ENCODE peak calls at places on chromosomes 16 and 17, in six cellular contexts. H is GM12891, Q is H1, V is SK-N-SH, M is K562, B is GM12878. O is an unnamed sample.

GRCh38 chr17:67435122-67435521 is 58.0 kb downstream of the PITPNC1 start:
- DNase-seq in Q (no peak), M (no peak), H (no peak), V (no peak), B (no peak), O (no peak)

GRCh38 chr17:11031787-11032186 is 193.9 kb upstream of the PIRT start:
- DNase-seq in H (no peak), V (no peak), M (peak), B (no peak), Q (peak), O (no peak)

GRCh38 chr17:18009609-18010420 is 29.2 kb downstream of the ATPAF2 start:
- DNase-seq in M (no peak), B (no peak), V (peak), Q (no peak), H (no peak), O (no peak)

GRCh38 chr17:9875441-9875840 is 29.6 kb downstream of the RCVRN start:
- DNase-seq in B (no peak), Q (peak), V (no peak), H (no peak), M (no peak), O (no peak)

GRCh38 chr16:81461756-81462155 is 17.1 kb downstream of the CMIP start:
- DNase-seq in H (no peak), V (no peak), Q (no peak), M (no peak), B (no peak), O (no peak)

GRCh38 chr17:75561927-75562603 is 25.5 kb upstream of the MYO15B start:
- DNase-seq in H (no peak), B (no peak), V (no peak), Q (no peak), M (no peak), O (no peak)

GRCh38 chr16:71456801-71457200 is 5.2 kb downstream of the ZNF23 start:
- DNase-seq in B (no peak), Q (no peak), V (no peak), H (no peak), M (no peak), O (no peak)

GRCh38 chr17:34862384-34862783 is 98.9 kb downstream of the CCT6B start:
- DNase-seq in M (no peak), B (no peak), V (no peak), H (no peak), Q (no peak), O (no peak)

GRCh38 chr16:82108774-82109173 is 61.2 kb downstream of the MPHOSPH6 start:
- DNase-seq in B (no peak), V (no peak), Q (no peak), H (no peak), M (no peak), O (no peak)

GRCh38 chr17:27268394-27269085 is 25.4 kb upstream of the WSB1 start:
- DNase-seq in H (no peak), V (no peak), Q (no peak), M (no peak), B (no peak), O (no peak)

GRCh38 chr17:7235693-7236665 is 1.7 kb upstream of the DVL2 start:
- DNase-seq in V (no peak), B (no peak), H (no peak), M (peak), Q (no peak), O (no peak)

GRCh38 chr17:16287563-16288027 is 65.7 kb downstream of the CENPV start:
- DNase-seq in M (peak), Q (no peak), B (peak), H (no peak), V (no peak), O (no peak)

GRCh38 chr17:691423-691822 is 23.2 kb downstream of the VPS53 start:
- DNase-seq in Q (no peak), H (no peak), V (no peak), M (no peak), B (no peak), O (no peak)

GRCh38 chr17:690346-690745 is 24.3 kb downstream of the VPS53 start:
- DNase-seq in M (no peak), H (no peak), V (no peak), Q (no peak), B (no peak), O (no peak)

GRCh38 chr17:689556-690247 is 24.9 kb downstream of the VPS53 start:
- DNase-seq in B (no peak), Q (no peak), V (no peak), M (no peak), H (no peak), O (no peak)

GRCh38 chr17:685006-685405 is 29.6 kb downstream of the VPS53 start:
- DNase-seq in Q (no peak), M (no peak), B (no peak), V (no peak), H (no peak), O (no peak)

GRCh38 chr17:688100-688989 is 26.3 kb downstream of the VPS53 start:
- DNase-seq in H (no peak), Q (no peak), V (no peak), B (no peak), M (peak), O (no peak)
- TF ChIP-seq POLR2AphosphoS5 in H (no peak), Q (no peak), V (no peak), B (no peak), M (no peak), O (no peak)

GRCh38 chr17:41446806-41447205 is 6.0 kb upstream of the KRT38 start:
- DNase-seq in B (no peak), M (no peak), V (no peak), Q (no peak), H (no peak), O (no peak)
- TF ChIP-seq TAF1 in B (no peak), M (no peak), V (no peak), Q (no peak), H (no peak), O (no peak)

GRCh38 chr16:29664133-29664912 is 1.3 kb downstream of the SPN start:
- DNase-seq in V (no peak), Q (no peak), M (peak), H (no peak), B (no peak), O (no peak)
- TF ChIP-seq POLR2AphosphoS5 in V (no peak), Q (no peak), M (no peak), H (peak), B (peak), O (no peak)

DNA sequence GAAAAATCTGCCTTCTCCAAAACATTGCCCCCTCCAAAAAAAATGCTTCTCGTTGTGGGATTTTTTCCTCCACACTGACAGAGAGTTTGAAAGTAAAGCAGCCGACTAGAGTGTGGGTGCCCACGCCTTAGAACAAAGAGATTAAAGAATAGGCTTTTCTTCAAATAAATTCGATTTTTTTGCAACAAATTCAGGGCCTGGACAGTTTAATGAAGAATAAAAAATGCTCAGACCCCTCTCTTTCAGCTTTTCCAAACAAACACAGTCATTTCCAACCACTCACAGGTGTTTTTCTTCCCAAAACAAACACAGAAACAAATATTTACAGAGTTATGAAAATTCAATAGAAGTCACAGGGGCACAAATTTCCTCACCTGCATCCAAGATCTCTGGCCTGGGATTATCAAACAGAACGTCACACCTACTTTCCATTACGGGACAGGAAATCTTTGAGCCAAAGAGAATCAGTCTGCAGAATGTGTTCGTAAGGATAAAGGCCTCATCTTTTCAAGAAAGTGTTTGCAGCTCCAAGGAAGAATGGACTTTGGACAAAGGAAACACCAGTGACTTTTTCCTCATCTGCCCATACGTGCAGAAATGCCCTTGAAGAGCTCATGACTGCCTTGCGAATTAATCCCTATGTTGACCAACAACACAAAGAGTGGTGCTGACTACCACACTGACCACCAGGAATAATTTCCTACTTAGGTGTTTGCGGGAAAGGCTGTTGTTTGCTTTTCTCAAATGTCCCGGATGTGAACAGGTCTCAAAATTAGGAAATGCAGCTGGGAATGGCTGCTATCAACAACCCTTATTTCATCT is 31.3 kb upstream of the TOX3 start:
- DNase-seq in Q (no peak), H (no peak), M (no peak), V (no peak), B (no peak), O (no peak)
- TF ChIP-seq TAF1 in Q (no peak), H (no peak), M (no peak), V (no peak), B (no peak), O (no peak)

GRCh38 chr17:81058263-81058871 is 23.4 kb downstream of the BAIAP2 start:
- DNase-seq in B (no peak), Q (no peak), H (no peak), V (no peak), M (no peak), O (no peak)

GRCh38 chr17:81059026-81059425 is 24.1 kb downstream of the BAIAP2 start:
- DNase-seq in B (no peak), Q (no peak), M (no peak), H (no peak), V (no peak), O (no peak)

GRCh38 chr17:81056352-81056751 is 21.4 kb downstream of the BAIAP2 start:
- DNase-seq in Q (no peak), H (no peak), B (no peak), M (no peak), V (no peak), O (no peak)

GRCh38 chr17:81057777-81058176 is 22.8 kb downstream of the BAIAP2 start:
- DNase-seq in M (no peak), H (no peak), Q (no peak), B (no peak), V (peak), O (no peak)

DNA sequence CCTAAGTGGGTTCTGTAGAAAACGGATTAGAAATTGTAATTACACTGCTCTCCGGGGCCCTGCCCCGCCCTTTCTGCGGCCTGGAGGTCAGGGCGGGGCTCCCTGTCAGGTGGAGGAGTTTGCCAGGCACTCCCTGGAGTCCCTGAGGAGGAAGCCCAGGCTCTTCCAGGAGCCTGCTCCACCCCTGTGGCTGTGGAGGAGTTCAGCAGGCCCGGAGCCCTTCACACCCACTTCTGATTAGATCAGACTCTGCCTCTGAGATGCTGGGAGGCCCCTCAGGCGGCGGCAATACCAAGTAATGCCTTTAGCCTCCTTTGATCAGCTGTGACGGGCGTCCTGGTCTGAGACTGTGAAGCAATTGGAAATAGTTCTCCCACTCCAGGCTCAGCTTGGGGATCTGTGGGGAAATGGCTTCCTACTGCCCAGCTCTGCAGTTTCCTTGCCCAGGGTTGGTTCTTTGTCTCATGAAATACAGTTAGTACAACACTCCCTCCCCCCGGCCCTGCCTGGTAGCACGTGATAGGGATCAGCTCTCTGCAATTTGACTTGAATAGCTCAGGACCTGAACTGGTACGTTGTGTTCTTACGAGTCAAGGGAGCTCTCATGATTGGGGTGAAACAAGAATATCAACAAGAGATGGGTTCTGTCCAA is 22.3 kb downstream of the BAIAP2 start:
- DNase-seq in H (no peak), V (peak), B (no peak), Q (no peak), M (peak), O (no peak)
- TF ChIP-seq POLR2AphosphoS5 in H (no peak), V (no peak), B (no peak), Q (no peak), M (no peak), O (no peak)

GRCh38 chr17:73272906-73273218 is 11.2 kb upstream of the CPSF4L start:
- DNase-seq in H (no peak), B (no peak), Q (no peak), V (peak), M (no peak), O (no peak)
- TF ChIP-seq TAF1 in H (no peak), B (no peak), Q (no peak), V (no peak), M (no peak), O (no peak)

DNA sequence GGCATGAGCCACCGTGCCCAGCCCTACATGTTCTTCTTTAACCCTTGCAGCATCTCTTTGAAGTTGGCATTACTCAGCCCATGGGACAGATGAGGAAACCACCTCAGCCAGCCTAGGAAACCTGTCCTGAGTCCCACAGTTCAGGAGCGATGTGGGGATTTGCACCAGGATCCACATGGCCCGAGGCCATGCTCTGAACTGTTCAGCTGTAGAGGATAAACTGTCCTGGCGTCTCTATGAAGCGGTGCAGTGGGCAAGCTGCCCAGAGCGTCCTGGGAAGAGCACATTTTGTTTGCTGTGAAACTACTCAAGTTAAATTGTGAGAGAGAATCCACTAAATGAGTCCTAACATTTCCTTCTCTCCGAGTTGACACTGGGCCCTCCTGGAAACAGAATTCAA is 276.7 kb upstream of the TNRC6C start:
- DNase-seq in B (no peak), Q (no peak), V (peak), H (no peak), M (no peak), O (no peak)
- TF ChIP-seq POLR2AphosphoS5 in B (no peak), Q (no peak), V (no peak), H (no peak), M (no peak), O (no peak)

GRCh38 chr16:4140652-4141051 is 24.4 kb upstream of the ADCY9 start:
- DNase-seq in B (peak), V (no peak), H (no peak), M (no peak), Q (no peak), O (no peak)
- TF ChIP-seq TAF1 in B (no peak), V (no peak), H (no peak), M (no peak), Q (no peak), O (no peak)

DNA sequence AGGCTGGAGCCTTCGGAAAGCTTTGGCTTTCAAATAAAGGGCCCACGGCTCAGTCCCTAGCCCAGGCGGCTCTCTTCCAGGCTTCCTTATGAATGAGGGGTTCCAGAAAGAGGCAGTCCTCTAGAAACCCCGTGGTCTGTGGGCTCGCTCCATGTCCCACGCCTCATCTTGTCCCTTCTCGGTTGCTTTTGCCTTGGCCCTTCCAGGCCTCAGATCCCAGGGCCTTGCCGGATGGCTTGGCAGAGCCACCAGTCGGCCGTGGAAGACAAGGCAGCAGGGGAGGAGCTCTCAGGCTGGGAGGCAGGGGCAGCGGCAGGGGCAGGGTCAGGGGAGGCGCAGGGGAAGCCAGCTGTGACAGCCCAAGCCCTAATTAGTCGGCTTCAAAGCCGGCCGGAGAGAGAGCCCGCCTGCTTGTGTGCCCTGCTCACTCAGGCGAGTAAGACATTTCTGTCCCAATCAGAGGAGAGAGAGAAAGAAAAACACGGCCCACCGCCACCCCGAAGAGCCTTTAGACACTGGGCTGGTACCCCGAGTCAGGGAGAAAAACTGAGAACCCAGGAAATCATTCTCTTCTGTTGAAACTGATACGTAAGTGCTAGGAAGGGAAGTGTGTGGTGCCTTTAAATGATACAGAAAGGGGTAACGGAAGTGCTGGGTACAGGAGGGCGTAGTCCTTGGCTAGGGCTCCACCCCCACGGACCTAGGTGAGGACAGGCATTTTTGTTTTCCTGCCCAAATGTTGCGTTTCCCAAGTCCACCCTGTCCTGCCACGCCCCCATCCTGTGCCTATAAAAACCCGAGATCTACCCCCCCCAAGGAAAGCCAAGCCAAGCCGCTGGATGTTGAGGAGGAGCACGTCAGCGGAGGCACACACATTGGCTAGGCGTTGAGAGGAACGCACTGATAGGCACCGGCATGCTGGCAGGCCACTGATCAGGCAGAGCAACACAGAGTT is 27.8 kb upstream of the MEIOC start:
- DNase-seq in B (peak), Q (peak), H (no peak), V (no peak), M (no peak), O (no peak)
- TF ChIP-seq POLR2AphosphoS5 in B (no peak), Q (no peak), H (no peak), V (no peak), M (no peak), O (no peak)